ENCODE peak calls at places on chromosomes 2 and 18, in seven cellular contexts. One of them, this sample, is unnamed.

GRCh38 chr2:169711751-169712509 is 17.7 kb downstream of the PHOSPHO2 start:
- DNase-seq in fibroblast of pulmonary artery: peak
- DNase-seq in body of pancreas: no peak
- DNase-seq in heart right ventricle: no peak
- DNase-seq in dorsolateral prefrontal cortex: no peak
- DNase-seq in tibial artery: no peak
- DNase-seq in heart left ventricle: no peak
- DNase-seq in this sample: no peak

GRCh38 chr2:17162721-17163120 is 355.5 kb downstream of the RAD51AP2 start:
- DNase-seq in fibroblast of pulmonary artery: no peak
- DNase-seq in body of pancreas: no peak
- DNase-seq in heart right ventricle: no peak
- DNase-seq in dorsolateral prefrontal cortex: no peak
- DNase-seq in tibial artery: no peak
- DNase-seq in heart left ventricle: no peak
- DNase-seq in this sample: no peak

GRCh38 chr2:18047896-18048657 is 169.6 kb downstream of the KCNS3 start:
- DNase-seq in fibroblast of pulmonary artery: peak
- DNase-seq in body of pancreas: no peak
- DNase-seq in heart right ventricle: peak
- DNase-seq in dorsolateral prefrontal cortex: no peak
- DNase-seq in tibial artery: no peak
- DNase-seq in heart left ventricle: peak
- DNase-seq in this sample: peak

GRCh38 chr2:72695676-72696075 is 130.2 kb downstream of the EXOC6B start:
- DNase-seq in fibroblast of pulmonary artery: no peak
- DNase-seq in body of pancreas: no peak
- DNase-seq in heart right ventricle: no peak
- DNase-seq in dorsolateral prefrontal cortex: no peak
- DNase-seq in tibial artery: no peak
- DNase-seq in heart left ventricle: no peak
- DNase-seq in this sample: no peak

GRCh38 chr2:111946294-111947114 is 48.1 kb downstream of the MERTK start:
- DNase-seq in fibroblast of pulmonary artery: peak
- DNase-seq in body of pancreas: peak
- DNase-seq in heart right ventricle: peak
- DNase-seq in dorsolateral prefrontal cortex: no peak
- DNase-seq in tibial artery: peak
- DNase-seq in heart left ventricle: peak
- DNase-seq in this sample: peak

GRCh38 chr18:62717059-62717849 is 1.9 kb downstream of the PHLPP1 start:
- DNase-seq in fibroblast of pulmonary artery: peak
- DNase-seq in body of pancreas: peak
- DNase-seq in heart right ventricle: peak
- DNase-seq in dorsolateral prefrontal cortex: no peak
- DNase-seq in tibial artery: no peak
- DNase-seq in heart left ventricle: no peak
- DNase-seq in this sample: peak

GRCh38 chr2:106098081-106098480 is 96.0 kb downstream of the UXS1 start:
- DNase-seq in fibroblast of pulmonary artery: peak
- DNase-seq in body of pancreas: no peak
- DNase-seq in heart right ventricle: no peak
- DNase-seq in dorsolateral prefrontal cortex: no peak
- DNase-seq in tibial artery: no peak
- DNase-seq in heart left ventricle: no peak
- DNase-seq in this sample: no peak

GRCh38 chr2:164644036-164644700 is 22.9 kb upstream of the GRB14 start:
- DNase-seq in fibroblast of pulmonary artery: no peak
- DNase-seq in body of pancreas: no peak
- DNase-seq in heart right ventricle: no peak
- DNase-seq in dorsolateral prefrontal cortex: no peak
- DNase-seq in tibial artery: no peak
- DNase-seq in heart left ventricle: no peak
- DNase-seq in this sample: no peak

GRCh38 chr2:235643680-235644117 is 149.9 kb downstream of the AGAP1 start:
- DNase-seq in fibroblast of pulmonary artery: no peak
- DNase-seq in body of pancreas: no peak
- DNase-seq in heart right ventricle: no peak
- DNase-seq in dorsolateral prefrontal cortex: no peak
- DNase-seq in tibial artery: no peak
- DNase-seq in heart left ventricle: no peak
- DNase-seq in this sample: no peak

GRCh38 chr2:201406077-201406662 is 45.1 kb downstream of the TRAK2 start:
- DNase-seq in fibroblast of pulmonary artery: peak
- DNase-seq in body of pancreas: peak
- DNase-seq in heart right ventricle: peak
- DNase-seq in dorsolateral prefrontal cortex: no peak
- DNase-seq in tibial artery: no peak
- DNase-seq in heart left ventricle: no peak
- DNase-seq in this sample: peak

GRCh38 chr2:171673928-171674327 is 13.3 kb upstream of the DYNC1I2 start:
- DNase-seq in fibroblast of pulmonary artery: peak
- DNase-seq in body of pancreas: no peak
- DNase-seq in heart right ventricle: no peak
- DNase-seq in dorsolateral prefrontal cortex: no peak
- DNase-seq in tibial artery: no peak
- DNase-seq in heart left ventricle: no peak
- DNase-seq in this sample: no peak

GRCh38 chr18:27240383-27240782 is 55.3 kb upstream of the CHST9 start:
- DNase-seq in fibroblast of pulmonary artery: no peak
- DNase-seq in body of pancreas: no peak
- DNase-seq in heart right ventricle: no peak
- DNase-seq in dorsolateral prefrontal cortex: no peak
- DNase-seq in tibial artery: no peak
- DNase-seq in heart left ventricle: no peak
- DNase-seq in this sample: no peak

GRCh38 chr18:30192216-30192615 is 850.3 kb downstream of the DSC3 start:
- DNase-seq in fibroblast of pulmonary artery: no peak
- DNase-seq in body of pancreas: no peak
- DNase-seq in heart right ventricle: no peak
- DNase-seq in dorsolateral prefrontal cortex: no peak
- DNase-seq in tibial artery: no peak
- DNase-seq in heart left ventricle: no peak
- DNase-seq in this sample: no peak

DNA sequence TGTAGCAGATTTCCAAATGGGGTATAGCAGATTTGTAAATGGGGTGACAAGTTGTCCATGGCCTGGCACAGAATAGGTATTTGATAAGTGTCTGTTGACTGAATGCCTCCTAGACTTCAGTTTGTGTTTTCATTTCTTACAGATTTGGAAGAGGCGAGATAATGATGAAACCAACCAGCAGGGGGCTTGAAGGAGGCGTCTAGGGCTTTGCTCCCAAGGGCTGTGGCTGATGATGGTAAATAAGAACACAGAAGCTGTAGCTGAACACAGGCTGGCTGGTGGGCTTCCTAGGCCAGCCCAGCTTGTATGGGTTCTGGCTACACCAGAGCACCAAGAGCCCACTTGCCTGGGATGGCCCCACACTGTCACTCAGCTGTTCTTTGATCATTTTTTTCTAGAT is 19.4 kb downstream of the SFTPB start:
- DNase-seq in fibroblast of pulmonary artery: peak
- DNase-seq in body of pancreas: no peak
- DNase-seq in heart right ventricle: no peak
- DNase-seq in dorsolateral prefrontal cortex: no peak
- DNase-seq in tibial artery: no peak
- DNase-seq in heart left ventricle: no peak
- DNase-seq in this sample: peak
- TF ChIP-seq CTCF in fibroblast of pulmonary artery: peak
- TF ChIP-seq CTCF in body of pancreas: peak
- TF ChIP-seq CTCF in heart right ventricle: peak
- TF ChIP-seq CTCF in dorsolateral prefrontal cortex: no peak
- TF ChIP-seq CTCF in tibial artery: peak
- TF ChIP-seq CTCF in heart left ventricle: peak
- TF ChIP-seq CTCF in this sample: peak

GRCh38 chr2:240557101-240557751 is 562 bp downstream of the ANKMY1 start:
- DNase-seq in fibroblast of pulmonary artery: no peak
- DNase-seq in body of pancreas: no peak
- DNase-seq in heart right ventricle: no peak
- DNase-seq in dorsolateral prefrontal cortex: no peak
- DNase-seq in tibial artery: no peak
- DNase-seq in heart left ventricle: no peak
- DNase-seq in this sample: peak

GRCh38 chr2:240559271-240559670 is 886 bp upstream of the DUSP28 start:
- DNase-seq in fibroblast of pulmonary artery: no peak
- DNase-seq in body of pancreas: no peak
- DNase-seq in heart right ventricle: no peak
- DNase-seq in dorsolateral prefrontal cortex: no peak
- DNase-seq in tibial artery: no peak
- DNase-seq in heart left ventricle: no peak
- DNase-seq in this sample: no peak

GRCh38 chr2:240560084-240560479 is at the start of gene DUSP28:
- DNase-seq in fibroblast of pulmonary artery: peak
- DNase-seq in body of pancreas: peak
- DNase-seq in heart right ventricle: peak
- DNase-seq in dorsolateral prefrontal cortex: peak
- DNase-seq in tibial artery: peak
- DNase-seq in heart left ventricle: peak
- DNase-seq in this sample: peak

GRCh38 chr2:240557808-240558207 is at the start of gene ANKMY1:
- DNase-seq in fibroblast of pulmonary artery: peak
- DNase-seq in body of pancreas: peak
- DNase-seq in heart right ventricle: peak
- DNase-seq in dorsolateral prefrontal cortex: peak
- DNase-seq in tibial artery: peak
- DNase-seq in heart left ventricle: peak
- DNase-seq in this sample: peak

GRCh38 chr2:240558229-240558885 is 569 bp upstream of the ANKMY1 start:
- DNase-seq in fibroblast of pulmonary artery: no peak
- DNase-seq in body of pancreas: no peak
- DNase-seq in heart right ventricle: no peak
- DNase-seq in dorsolateral prefrontal cortex: no peak
- DNase-seq in tibial artery: no peak
- DNase-seq in heart left ventricle: no peak
- DNase-seq in this sample: no peak
- H3K4me3 ChIP-seq in fibroblast of pulmonary artery: peak
- H3K4me3 ChIP-seq in body of pancreas: no peak
- H3K4me3 ChIP-seq in heart right ventricle: peak
- H3K4me3 ChIP-seq in dorsolateral prefrontal cortex: peak
- H3K4me3 ChIP-seq in tibial artery: peak
- H3K4me3 ChIP-seq in heart left ventricle: peak
- H3K4me3 ChIP-seq in this sample: peak

DNA sequence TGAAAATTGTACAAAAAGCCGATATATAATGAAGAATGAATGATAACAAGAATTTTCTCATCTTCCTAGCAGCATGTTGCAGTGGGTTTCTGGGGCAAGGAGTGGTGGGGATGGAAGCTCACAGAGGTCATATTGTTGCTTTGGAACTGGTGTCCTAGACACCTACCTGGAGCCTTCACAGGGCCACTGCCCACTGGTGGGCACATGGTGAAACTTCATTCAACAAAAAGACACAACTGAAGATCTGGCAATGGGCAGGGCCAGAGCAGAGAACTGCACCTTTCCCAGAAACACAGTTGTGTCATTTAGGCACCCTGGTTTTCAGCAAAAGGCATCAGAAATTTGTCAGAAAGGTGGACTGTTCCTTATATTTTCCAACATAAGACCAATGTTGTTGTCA is 115.3 kb downstream of the FHOD3 start:
- DNase-seq in fibroblast of pulmonary artery: peak
- DNase-seq in body of pancreas: peak
- DNase-seq in heart right ventricle: no peak
- DNase-seq in dorsolateral prefrontal cortex: no peak
- DNase-seq in tibial artery: no peak
- DNase-seq in heart left ventricle: no peak
- DNase-seq in this sample: no peak
- TF ChIP-seq CTCF in fibroblast of pulmonary artery: peak
- TF ChIP-seq CTCF in body of pancreas: no peak
- TF ChIP-seq CTCF in heart right ventricle: peak
- TF ChIP-seq CTCF in dorsolateral prefrontal cortex: no peak
- TF ChIP-seq CTCF in tibial artery: peak
- TF ChIP-seq CTCF in heart left ventricle: peak
- TF ChIP-seq CTCF in this sample: peak

GRCh38 chr18:79856119-79857080 is 58.7 kb downstream of the KCNG2 start:
- DNase-seq in fibroblast of pulmonary artery: peak
- DNase-seq in body of pancreas: peak
- DNase-seq in heart right ventricle: no peak
- DNase-seq in dorsolateral prefrontal cortex: peak
- DNase-seq in tibial artery: peak
- DNase-seq in heart left ventricle: no peak
- DNase-seq in this sample: peak

GRCh38 chr18:79855147-79855910 is 57.6 kb downstream of the KCNG2 start:
- DNase-seq in fibroblast of pulmonary artery: no peak
- DNase-seq in body of pancreas: no peak
- DNase-seq in heart right ventricle: no peak
- DNase-seq in dorsolateral prefrontal cortex: peak
- DNase-seq in tibial artery: peak
- DNase-seq in heart left ventricle: no peak
- DNase-seq in this sample: no peak

GRCh38 chr18:79859314-79859713 is 61.6 kb downstream of the KCNG2 start:
- DNase-seq in fibroblast of pulmonary artery: no peak
- DNase-seq in body of pancreas: no peak
- DNase-seq in heart right ventricle: no peak
- DNase-seq in dorsolateral prefrontal cortex: peak
- DNase-seq in tibial artery: peak
- DNase-seq in heart left ventricle: no peak
- DNase-seq in this sample: no peak

GRCh38 chr18:79853993-79854364 is 56.2 kb downstream of the KCNG2 start:
- DNase-seq in fibroblast of pulmonary artery: no peak
- DNase-seq in body of pancreas: no peak
- DNase-seq in heart right ventricle: no peak
- DNase-seq in dorsolateral prefrontal cortex: peak
- DNase-seq in tibial artery: no peak
- DNase-seq in heart left ventricle: peak
- DNase-seq in this sample: no peak

DNA sequence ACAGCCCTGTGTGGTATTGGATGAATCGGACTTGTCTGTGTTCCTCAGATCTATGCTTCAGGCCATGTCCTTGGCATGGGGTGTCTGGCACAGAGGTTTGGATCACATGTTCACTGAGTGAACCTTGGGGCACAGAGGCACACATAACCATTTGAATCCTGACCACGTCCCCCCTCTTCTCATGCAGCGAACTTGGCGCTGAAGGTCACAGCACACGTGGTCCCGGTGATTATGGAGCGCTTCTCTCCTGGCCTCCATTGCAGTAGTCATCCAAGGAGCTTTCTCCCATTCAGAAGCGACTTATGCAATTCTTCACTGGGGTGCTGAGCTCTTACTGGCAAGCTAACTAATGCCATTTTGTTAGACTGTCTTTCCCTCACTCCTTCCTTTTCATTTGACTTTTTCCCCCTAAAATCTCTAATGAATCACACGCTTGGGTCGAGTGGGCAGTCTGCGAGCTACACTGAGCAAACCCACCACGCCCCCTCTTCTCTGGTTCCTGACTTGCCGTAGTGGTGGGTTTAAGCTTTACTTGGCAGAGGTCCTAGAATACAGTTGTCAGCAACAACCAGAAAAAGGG is 59.4 kb downstream of the KCNG2 start:
- DNase-seq in fibroblast of pulmonary artery: peak
- DNase-seq in body of pancreas: no peak
- DNase-seq in heart right ventricle: no peak
- DNase-seq in dorsolateral prefrontal cortex: peak
- DNase-seq in tibial artery: peak
- DNase-seq in heart left ventricle: no peak
- DNase-seq in this sample: peak
- H3K4me3 ChIP-seq in fibroblast of pulmonary artery: no peak
- H3K4me3 ChIP-seq in body of pancreas: no peak
- H3K4me3 ChIP-seq in heart right ventricle: no peak
- H3K4me3 ChIP-seq in dorsolateral prefrontal cortex: no peak
- H3K4me3 ChIP-seq in tibial artery: no peak
- H3K4me3 ChIP-seq in heart left ventricle: no peak
- H3K4me3 ChIP-seq in this sample: no peak

GRCh38 chr2:8595428-8595805 is 86.4 kb upstream of the ID2 start:
- DNase-seq in fibroblast of pulmonary artery: no peak
- DNase-seq in body of pancreas: no peak
- DNase-seq in heart right ventricle: no peak
- DNase-seq in dorsolateral prefrontal cortex: peak
- DNase-seq in tibial artery: no peak
- DNase-seq in heart left ventricle: no peak
- DNase-seq in this sample: no peak
- TF ChIP-seq CTCF in fibroblast of pulmonary artery: no peak
- TF ChIP-seq CTCF in body of pancreas: no peak
- TF ChIP-seq CTCF in heart right ventricle: no peak
- TF ChIP-seq CTCF in dorsolateral prefrontal cortex: no peak
- TF ChIP-seq CTCF in tibial artery: no peak
- TF ChIP-seq CTCF in heart left ventricle: no peak
- TF ChIP-seq CTCF in this sample: no peak

This sample was measured in foreskin fibroblast.